ENCODE peak calls at places on chromosomes 3 and 15, in six cellular contexts. P is NCI-H2029 treated with DMSO at 0.1 percent for 48 hours, Y is bronchial epithelial cell, Q is ovary, I is NCI-H226, G is fibroblast of mammary gland. O is an unnamed sample.

GRCh38 chr3:148943531-148944200 is 47.7 kb upstream of the GYG1 start:
- DNase-seq in P (peak), Y (peak), Q (no peak), I (peak), G (peak), O (no peak)

GRCh38 chr15:47473857-47474256 is 243.4 kb upstream of the SEMA6D start:
- DNase-seq in P (no peak), Y (no peak), Q (peak), I (no peak), G (peak), O (peak)

GRCh38 chr15:56320861-56321260 is 44.4 kb upstream of the TEX9 start:
- DNase-seq in P (no peak), Y (peak), Q (no peak), I (no peak), G (no peak), O (no peak)

GRCh38 chr3:187051724-187052364 is 87.5 kb downstream of the RPL39L start:
- DNase-seq in P (no peak), Y (no peak), Q (no peak), I (no peak), G (no peak), O (no peak)

GRCh38 chr15:67196672-67197363 is 57.6 kb downstream of the AAGAB start:
- DNase-seq in P (no peak), Y (peak), Q (no peak), I (peak), G (peak), O (no peak)

GRCh38 chr3:170749765-170750477 is 120.1 kb downstream of the RPL22L1 start:
- DNase-seq in P (no peak), Y (no peak), Q (no peak), I (no peak), G (no peak), O (no peak)

GRCh38 chr3:122233109-122233952 is 49.9 kb downstream of the CASR start:
- DNase-seq in P (no peak), Y (no peak), Q (no peak), I (no peak), G (no peak), O (no peak)

GRCh38 chr3:126959921-126960603 is 22.9 kb upstream of the PLXNA1 start:
- DNase-seq in P (no peak), Y (peak), Q (no peak), I (no peak), G (peak), O (no peak)

GRCh38 chr3:82281205-82281604 is 519.8 kb upstream of the GBE1 start:
- DNase-seq in P (no peak), Y (peak), Q (no peak), I (no peak), G (no peak), O (no peak)

GRCh38 chr15:27679203-27679602 is 419.9 kb downstream of the OCA2 start:
- DNase-seq in P (no peak), Y (no peak), Q (no peak), I (no peak), G (no peak), O (no peak)

GRCh38 chr15:98668566-98669308 is 20.4 kb downstream of the IGF1R start:
- DNase-seq in P (no peak), Y (peak), Q (no peak), I (no peak), G (peak), O (no peak)

GRCh38 chr3:146125946-146126345 is 35.0 kb downstream of the PLOD2 start:
- DNase-seq in P (no peak), Y (peak), Q (no peak), I (peak), G (peak), O (no peak)

GRCh38 chr15:76197703-76198455 is 113.4 kb downstream of the ETFA start:
- DNase-seq in P (no peak), Y (peak), Q (no peak), I (peak), G (no peak), O (peak)

O was measured in pancreas.